ENCODE peak calls at places on chromosomes 4 and X, in nine cellular contexts. B is ovary; V is lower leg skin; P is CD8-positive, alpha-beta T cell; Q is kidney epithelial cell; Y is A549; L is foreskin fibroblast; D is MG63; A is brain microvascular endothelial cell. M is an unnamed sample.
A peak's percentile ranks its signal among the peaks of the same experiment; 100 is the strongest.

GRCh38 chr4:33628296-33628695 is 2616.0 kb downstream of the ARAP2 start:
- DNase-seq in B (no peak), V (no peak), P (no peak), Q (no peak), Y (no peak), L (peak; percentile 56), D (no peak), A (no peak), M (no peak)

GRCh38 chr4:175035907-175036306 is 117.7 kb downstream of the ADAM29 start:
- DNase-seq in B (no peak), V (no peak), P (no peak), Q (peak; percentile 80), Y (no peak), L (no peak), D (no peak), A (peak; percentile 85), M (no peak)

GRCh38 chrX:134660627-134661026 is 2.4 kb upstream of the PLAC1 start:
- DNase-seq in B (no peak), V (no peak), P (no peak), Q (no peak), Y (no peak), L (no peak), D (no peak), A (no peak), M (no peak)

GRCh38 chr4:57424231-57424897 is 314.2 kb upstream of the IGFBP7 start:
- DNase-seq in B (no peak), V (no peak), P (no peak), Q (peak; percentile 26), Y (peak; percentile 50), L (peak; percentile 61), D (peak; percentile 76), A (peak; percentile 80), M (peak; percentile 82)

GRCh38 chr4:34412233-34412632 is 1832.1 kb downstream of the ARAP2 start:
- DNase-seq in B (no peak), V (no peak), P (no peak), Q (no peak), Y (no peak), L (no peak), D (no peak), A (no peak), M (no peak)

GRCh38 chr4:52836653-52837052 is 25.5 kb upstream of the RASL11B start:
- DNase-seq in B (no peak), V (no peak), P (no peak), Q (no peak), Y (no peak), L (peak; percentile 74), D (no peak), A (no peak), M (no peak)

GRCh38 chr4:31370866-31371465 is 650.8 kb downstream of the PCDH7 start:
- DNase-seq in B (no peak), V (no peak), P (no peak), Q (no peak), Y (peak; percentile 32), L (peak; percentile 50), D (no peak), A (peak; percentile 16), M (no peak)

GRCh38 chrX:41634284-41634683 is 54.5 kb upstream of the GPR34 start:
- DNase-seq in B (no peak), V (no peak), P (no peak), Q (no peak), Y (no peak), L (peak; percentile 79), D (no peak), A (peak; percentile 58), M (no peak)

GRCh38 chr4:174437756-174438155 is 84.5 kb downstream of the HPGD start:
- DNase-seq in B (no peak), V (no peak), P (no peak), Q (no peak), Y (no peak), L (no peak), D (no peak), A (peak; percentile 66), M (no peak)

GRCh38 chr4:100289980-100290379 is 99.7 kb upstream of the DDIT4L start:
- DNase-seq in B (no peak), V (no peak), P (no peak), Q (no peak), Y (no peak), L (peak; percentile 44), D (no peak), A (no peak), M (no peak)

GRCh38 chrX:50903387-50904027 is 7.0 kb upstream of the BMP15 start:
- DNase-seq in B (no peak), V (no peak), P (no peak), Q (no peak), Y (peak; percentile 32), L (peak; percentile 2), D (peak; percentile 6), A (peak; percentile 23), M (no peak)

GRCh38 chr4:3372933-3373465 is 68.8 kb upstream of the HGFAC start:
- DNase-seq in B (no peak), V (peak; percentile 92), P (no peak), Q (no peak), Y (no peak), L (no peak), D (no peak), A (no peak), M (peak; percentile 83)

GRCh38 chrX:154458954-154459829 is 1.1 kb downstream of the PLXNA3 start:
- DNase-seq in B (no peak), V (no peak), P (peak; percentile 24), Q (no peak), Y (no peak), L (peak; percentile 43), D (peak; percentile 22), A (no peak), M (no peak)

GRCh38 chr4:2934813-2935761 is 28.1 kb downstream of the NOP14 start:
- DNase-seq in B (peak; percentile 99), V (peak; percentile 99), P (peak; percentile 97), Q (peak; percentile 67), Y (peak; percentile 89), L (peak; percentile 97), D (peak; percentile 87), A (peak; percentile 80), M (peak; percentile 96)

DNA sequence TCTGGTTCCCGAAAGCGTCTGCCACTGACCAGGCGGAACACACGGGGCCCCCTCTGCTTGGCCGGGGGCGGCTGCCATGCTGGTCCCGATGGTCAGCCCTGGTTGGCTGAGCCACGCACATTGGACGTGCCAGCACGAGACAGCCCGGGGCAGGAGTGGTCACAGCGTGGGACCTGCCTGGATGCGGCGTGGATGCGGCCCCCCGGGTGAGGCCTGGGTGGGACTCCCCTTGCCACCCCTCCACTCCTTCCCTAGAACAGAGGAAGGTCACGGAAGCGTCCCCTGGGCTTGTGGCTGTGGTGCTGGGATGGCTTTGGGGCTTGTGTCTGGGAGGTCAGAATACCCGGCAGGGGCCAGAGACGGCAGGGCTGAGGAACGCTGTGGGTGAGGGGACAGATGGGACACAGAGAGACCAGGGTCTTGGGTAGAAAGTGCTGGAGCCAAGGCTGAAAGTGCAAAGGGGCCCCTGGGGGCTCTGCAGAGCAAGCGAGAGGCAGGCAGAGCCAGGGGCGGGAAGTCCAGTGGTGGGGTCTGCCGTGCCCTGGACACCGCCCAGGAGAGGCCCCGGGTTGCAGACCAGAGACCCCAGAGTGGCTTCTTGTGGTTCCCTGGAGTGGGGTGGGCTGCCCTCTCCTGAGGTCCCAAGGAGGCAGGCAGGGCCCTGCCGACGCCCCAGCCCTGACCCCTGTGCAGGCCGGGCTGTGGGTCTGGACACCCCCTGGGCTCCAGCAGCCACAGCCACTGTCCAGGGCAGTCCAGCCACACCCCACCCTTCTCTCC is 8.6 kb upstream of the CPLX1 start:
- DNase-seq in B (no peak), V (no peak), P (no peak), Q (no peak), Y (no peak), L (no peak), D (no peak), A (no peak), M (peak; percentile 37)
- H3K4me3 ChIP-seq in B (no peak overlapping the region), V (no peak overlapping the region), P (no peak overlapping the region), Q (no peak overlapping the region), Y (no peak overlapping the region), L (no peak overlapping the region), D (no peak overlapping the region), A (no peak overlapping the region), M (no peak overlapping the region)

DNA sequence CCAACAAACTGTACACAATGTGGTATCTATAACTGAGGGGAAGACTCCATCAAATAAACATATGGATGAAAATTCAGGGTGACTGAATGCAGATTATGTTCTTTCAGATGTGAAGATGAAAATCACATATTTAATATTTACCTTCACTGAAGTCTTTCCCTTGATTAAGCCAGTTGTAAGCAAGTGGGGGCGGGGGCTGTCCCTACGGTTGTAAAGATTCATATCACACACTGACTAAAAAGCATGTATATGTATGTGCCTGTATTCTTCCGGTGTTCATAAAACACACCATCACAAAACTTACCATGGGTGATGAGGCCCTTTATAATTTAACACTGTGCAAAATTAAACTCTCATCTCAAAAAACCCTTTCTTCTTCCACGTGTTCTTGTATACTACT is 1.3 kb downstream of the TAB3 start:
- DNase-seq in B (no peak), V (no peak), P (peak; percentile 10), Q (no peak), Y (no peak), L (no peak), D (no peak), A (no peak), M (no peak)
- H3K4me3 ChIP-seq in B (peak overlapping the region; percentile 80), V (no peak overlapping the region), P (no peak overlapping the region), Q (no peak overlapping the region), Y (no peak overlapping the region), L (peak overlapping the region; percentile 71), D (peak overlapping the region; percentile 64), A (no peak overlapping the region), M (peak overlapping the region; percentile 75)

DNA sequence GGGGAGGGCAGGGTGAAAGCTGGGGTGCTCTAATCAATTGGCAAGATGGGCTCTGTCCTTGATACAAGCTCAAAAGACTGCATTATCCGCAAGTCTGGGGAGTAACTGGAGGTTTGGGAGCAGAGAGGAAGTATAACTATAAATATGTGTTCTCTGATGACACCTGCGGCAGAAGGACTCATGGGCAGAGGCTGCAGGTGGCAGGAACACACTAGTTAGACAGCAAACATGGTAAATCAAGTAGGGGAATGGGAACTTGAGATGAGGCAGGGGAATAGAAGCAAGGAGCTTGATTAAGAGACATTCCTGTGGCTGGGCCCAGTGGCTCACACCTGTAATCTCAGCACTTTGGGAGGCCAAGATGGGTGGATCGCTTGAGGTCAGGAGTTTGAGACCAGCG is 30.3 kb downstream of the SH3KBP1 start:
- DNase-seq in B (no peak), V (no peak), P (no peak), Q (no peak), Y (no peak), L (no peak), D (no peak), A (no peak), M (no peak)
- H3K4me3 ChIP-seq in B (no peak overlapping the region), V (no peak overlapping the region), P (no peak overlapping the region), Q (no peak overlapping the region), Y (no peak overlapping the region), L (no peak overlapping the region), D (no peak overlapping the region), A (no peak overlapping the region), M (no peak overlapping the region)

DNA sequence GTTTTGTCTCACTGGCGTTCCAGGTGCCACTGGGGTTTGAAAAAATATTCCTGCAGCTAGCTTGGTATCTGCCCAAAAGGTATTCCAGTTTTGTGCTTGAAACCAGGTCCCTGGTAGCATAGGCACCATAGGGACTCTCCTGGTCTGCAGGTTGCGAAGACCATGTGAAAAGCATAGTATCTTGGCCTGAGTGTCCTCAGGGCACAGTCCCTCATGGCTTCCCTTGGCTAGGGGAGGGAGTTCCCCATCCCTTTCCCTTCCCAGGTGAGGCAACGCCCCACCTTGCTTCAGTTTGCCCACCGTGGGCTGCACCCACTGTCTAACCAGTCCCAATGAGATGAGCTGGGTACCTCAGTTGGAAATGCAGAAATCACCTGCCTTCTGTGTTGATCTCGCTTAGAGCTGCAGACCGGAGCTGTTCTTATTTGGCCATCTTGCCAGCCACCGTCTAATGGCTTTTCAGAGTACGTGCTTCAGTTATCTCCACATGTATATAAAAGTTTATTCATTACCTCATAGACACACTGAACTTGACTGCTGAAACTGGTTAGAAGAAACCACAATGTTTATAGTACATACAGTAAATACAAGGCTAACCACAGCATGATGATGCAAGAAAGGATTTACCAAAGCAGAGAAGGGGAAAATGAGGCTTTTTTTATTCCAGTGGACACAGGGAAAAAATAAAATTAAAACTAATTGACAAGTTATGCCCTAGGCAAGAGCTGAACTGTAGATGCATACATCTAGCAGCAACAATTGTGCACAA is 10.6 kb downstream of the PBDC1 start:
- DNase-seq in B (no peak), V (no peak), P (no peak), Q (peak; percentile 5), Y (no peak), L (peak; percentile 66), D (no peak), A (peak; percentile 18), M (no peak)
- H3K4me3 ChIP-seq in B (no peak overlapping the region), V (no peak overlapping the region), P (no peak overlapping the region), Q (no peak overlapping the region), Y (no peak overlapping the region), L (no peak overlapping the region), D (no peak overlapping the region), A (no peak overlapping the region), M (no peak overlapping the region)